ENCODE peak calls at places on chromosomes 12 and 14, in six cellular contexts. I is endothelial cell, V is T-helper 1 cell, W is hippocampal formation, S is K562, D is non-pigmented ciliary epithelial cell. L is an unnamed sample.

GRCh38 chr12:68899251-68899771 is 33.7 kb downstream of the CPM start:
- DNase-seq in I (no peak), V (no peak), W (no peak), S (no peak), D (peak), L (peak)

GRCh38 chr14:96383445-96383844 is 8.5 kb upstream of the AK7 start:
- DNase-seq in I (no peak), V (no peak), W (no peak), S (no peak), D (no peak), L (no peak)

GRCh38 chr12:46494424-46494823 is 121.9 kb upstream of the SLC38A2 start:
- DNase-seq in I (no peak), V (no peak), W (no peak), S (no peak), D (peak), L (no peak)

GRCh38 chr14:102241147-102241546 is 63.8 kb downstream of the MOK start:
- DNase-seq in I (no peak), V (no peak), W (no peak), S (no peak), D (no peak), L (no peak)

GRCh38 chr14:92495041-92495440 is 18.5 kb upstream of the RIN3 start:
- DNase-seq in I (no peak), V (no peak), W (no peak), S (no peak), D (no peak), L (no peak)

GRCh38 chr12:27549801-27550652 is 26.0 kb downstream of the PPFIBP1 start:
- DNase-seq in I (no peak), V (no peak), W (peak), S (peak), D (peak), L (peak)

GRCh38 chr14:60114881-60115280 is 23.2 kb downstream of the PCNX4 start:
- DNase-seq in I (no peak), V (no peak), W (no peak), S (no peak), D (no peak), L (no peak)

GRCh38 chr12:108807996-108808725 is 49.2 kb downstream of the SSH1 start:
- DNase-seq in I (no peak), V (no peak), W (no peak), S (no peak), D (no peak), L (no peak)

GRCh38 chr12:6915023-6915788 is 826 bp downstream of the ENO2 start:
- DNase-seq in I (no peak), V (no peak), W (no peak), S (peak), D (no peak), L (no peak)

GRCh38 chr14:50064993-50065392 is 51.4 kb downstream of the VCPKMT start:
- DNase-seq in I (no peak), V (peak), W (no peak), S (no peak), D (no peak), L (no peak)

GRCh38 chr12:132161796-132162507 is 17.7 kb downstream of the NOC4L start:
- DNase-seq in I (no peak), V (no peak), W (no peak), S (no peak), D (no peak), L (no peak)

GRCh38 chr14:67583711-67584644 is 16.1 kb downstream of the PIGH start:
- DNase-seq in I (peak), V (peak), W (peak), S (peak), D (no peak), L (peak)

GRCh38 chr14:68548194-68549056 is 244.4 kb downstream of the ZFP36L1 start:
- DNase-seq in I (no peak), V (no peak), W (peak), S (no peak), D (peak), L (no peak)

GRCh38 chr12:1916396-1917171 is 1.9 kb downstream of the CACNA2D4 start:
- DNase-seq in I (no peak), V (no peak), W (no peak), S (peak), D (no peak), L (no peak)

GRCh38 chr14:99217556-99217955 is 54.4 kb downstream of the BCL11B start:
- DNase-seq in I (no peak), V (no peak), W (no peak), S (no peak), D (no peak), L (no peak)

GRCh38 chr12:93918262-93918661 is 230.1 kb upstream of the PLXNC1 start:
- DNase-seq in I (no peak), V (no peak), W (no peak), S (no peak), D (peak), L (no peak)

GRCh38 chr12:6333029-6333428 is 8.8 kb downstream of the TNFRSF1A start:
- DNase-seq in I (no peak), V (no peak), W (no peak), S (no peak), D (no peak), L (no peak)

GRCh38 chr14:77843155-77843554 is 43.2 kb downstream of the ADCK1 start:
- DNase-seq in I (no peak), V (no peak), W (no peak), S (no peak), D (no peak), L (no peak)

GRCh38 chr14:50257728-50258127 is 26.4 kb upstream of the SOS2 start:
- DNase-seq in I (no peak), V (no peak), W (no peak), S (peak), D (no peak), L (no peak)

GRCh38 chr12:50070314-50071060 is 13.1 kb downstream of the ASIC1 start:
- DNase-seq in I (peak), V (peak), W (peak), S (peak), D (peak), L (peak)

GRCh38 chr12:29691146-29691854 is 92.4 kb downstream of the TMTC1 start:
- DNase-seq in I (no peak), V (no peak), W (no peak), S (no peak), D (no peak), L (no peak)

GRCh38 chr12:6536894-6537579 is 2.7 kb downstream of the GAPDH start:
- DNase-seq in I (no peak), V (peak), W (no peak), S (no peak), D (no peak), L (no peak)

GRCh38 chr14:104724407-104724980 is 465 bp downstream of the ADSS1 start:
- DNase-seq in I (no peak), V (no peak), W (no peak), S (peak), D (no peak), L (peak)

GRCh38 chr12:104736307-104736706 is 221.8 kb downstream of the SLC41A2 start:
- DNase-seq in I (no peak), V (no peak), W (no peak), S (no peak), D (peak), L (no peak)

GRCh38 chr12:60419986-60420385 is 824.2 kb downstream of the SLC16A7 start:
- DNase-seq in I (no peak), V (no peak), W (no peak), S (no peak), D (no peak), L (no peak)

L was measured in HuH-7.5.